ENCODE peak calls at places on chromosome 14, in six cellular contexts. D is heart left ventricle, N is breast epithelium, G is A549, H is Peyer's patch, I is stomach. K is an unnamed sample.

GRCh38 chr14:80787876-80788275 is 153.7 kb downstream of the CEP128 start:
- DNase-seq in D (no peak), N (no peak), G (no peak), H (no peak), I (no peak), K (no peak)

GRCh38 chr14:53942970-53943750 is 13.5 kb downstream of the BMP4 start:
- DNase-seq in D (no peak), N (no peak), G (no peak), H (no peak), I (no peak), K (no peak)

GRCh38 chr14:97866186-97866585 is 1069.0 kb downstream of the VRK1 start:
- DNase-seq in D (no peak), N (no peak), G (no peak), H (no peak), I (no peak), K (no peak)

GRCh38 chr14:66405158-66405557 is 81.0 kb upstream of the CCDC196 start:
- DNase-seq in D (no peak), N (no peak), G (no peak), H (no peak), I (no peak), K (no peak)

GRCh38 chr14:31964490-31964889 is 112.6 kb upstream of the ARHGAP5 start:
- DNase-seq in D (no peak), N (no peak), G (no peak), H (no peak), I (no peak), K (no peak)

GRCh38 chr14:58947816-58948440 is 240.5 kb upstream of the DAAM1 start:
- DNase-seq in D (no peak), N (no peak), G (no peak), H (no peak), I (no peak), K (no peak)

GRCh38 chr14:94341654-94342333 is 18.7 kb upstream of the SERPINA6 start:
- DNase-seq in D (no peak), N (no peak), G (no peak), H (no peak), I (no peak), K (no peak)

GRCh38 chr14:89578048-89578619 is 161.1 kb upstream of the FOXN3 start:
- DNase-seq in D (no peak), N (no peak), G (no peak), H (no peak), I (no peak), K (no peak)

GRCh38 chr14:41285193-41285748 is 321.4 kb upstream of the LRFN5 start:
- DNase-seq in D (peak), N (no peak), G (no peak), H (no peak), I (peak), K (no peak)

GRCh38 chr14:73591690-73592448 is at the start of gene ACOT4:
- DNase-seq in D (no peak), N (no peak), G (peak), H (peak), I (peak), K (peak)

GRCh38 chr14:23694085-23694975 is 58.2 kb downstream of the DHRS2 start:
- DNase-seq in D (peak), N (no peak), G (no peak), H (no peak), I (no peak), K (no peak)

GRCh38 chr14:90534091-90534837 is 137.4 kb downstream of the CALM1 start:
- DNase-seq in D (no peak), N (no peak), G (no peak), H (no peak), I (no peak), K (no peak)

GRCh38 chr14:64510825-64511679 is 6.5 kb downstream of the ZBTB1 start:
- DNase-seq in D (peak), N (peak), G (peak), H (no peak), I (peak), K (peak)

GRCh38 chr14:70648374-70648773 is 6.7 kb downstream of the TTC9 start:
- DNase-seq in D (peak), N (no peak), G (no peak), H (no peak), I (no peak), K (no peak)

GRCh38 chr14:94447986-94448808 is 4.4 kb downstream of the SERPINA11 start:
- DNase-seq in D (no peak), N (no peak), G (no peak), H (no peak), I (no peak), K (no peak)

GRCh38 chr14:89576132-89576923 is 159.3 kb upstream of the FOXN3 start:
- DNase-seq in D (no peak), N (no peak), G (no peak), H (no peak), I (no peak), K (no peak)

GRCh38 chr14:45169906-45170305 is 34.2 kb downstream of the FANCM start:
- DNase-seq in D (no peak), N (no peak), G (no peak), H (no peak), I (no peak), K (no peak)

GRCh38 chr14:65835501-65835900 is 423.0 kb downstream of the FUT8 start:
- DNase-seq in D (no peak), N (no peak), G (no peak), H (no peak), I (no peak), K (no peak)

GRCh38 chr14:49942090-49942489 is 49.2 kb downstream of the ARF6 start:
- DNase-seq in D (no peak), N (no peak), G (no peak), H (no peak), I (no peak), K (no peak)

GRCh38 chr14:32078030-32078793 is 1.1 kb downstream of the ARHGAP5 start:
- DNase-seq in D (peak), N (no peak), G (peak), H (peak), I (peak), K (no peak)

GRCh38 chr14:80996049-80996901 is 40.9 kb downstream of the TSHR start:
- DNase-seq in D (peak), N (no peak), G (peak), H (no peak), I (no peak), K (no peak)

GRCh38 chr14:99231181-99231849 is 40.7 kb downstream of the BCL11B start:
- DNase-seq in D (no peak), N (no peak), G (no peak), H (no peak), I (no peak), K (no peak)

GRCh38 chr14:24965934-24966593 is 83.9 kb downstream of the STXBP6 start:
- DNase-seq in D (peak), N (no peak), G (no peak), H (no peak), I (peak), K (no peak)

GRCh38 chr14:101031721-101032120 is 128.2 kb upstream of the RTL1 start:
- DNase-seq in D (no peak), N (peak), G (no peak), H (no peak), I (no peak), K (no peak)

GRCh38 chr14:76329150-76329881 is 46.6 kb upstream of the ESRRB start:
- DNase-seq in D (peak), N (no peak), G (no peak), H (no peak), I (no peak), K (no peak)

GRCh38 chr14:19771895-19772430 is 1.3 kb upstream of the OR4M1 start:
- DNase-seq in D (peak), N (no peak), G (no peak), H (no peak), I (no peak), K (no peak)

GRCh38 chr14:57058319-57058718 is 210.4 kb downstream of the EXOC5 start:
- DNase-seq in D (no peak), N (no peak), G (no peak), H (no peak), I (no peak), K (no peak)
- TF ChIP-seq CTCF in D (no peak), N (no peak), G (no peak), H (no peak), I (no peak), K (no peak)

DNA sequence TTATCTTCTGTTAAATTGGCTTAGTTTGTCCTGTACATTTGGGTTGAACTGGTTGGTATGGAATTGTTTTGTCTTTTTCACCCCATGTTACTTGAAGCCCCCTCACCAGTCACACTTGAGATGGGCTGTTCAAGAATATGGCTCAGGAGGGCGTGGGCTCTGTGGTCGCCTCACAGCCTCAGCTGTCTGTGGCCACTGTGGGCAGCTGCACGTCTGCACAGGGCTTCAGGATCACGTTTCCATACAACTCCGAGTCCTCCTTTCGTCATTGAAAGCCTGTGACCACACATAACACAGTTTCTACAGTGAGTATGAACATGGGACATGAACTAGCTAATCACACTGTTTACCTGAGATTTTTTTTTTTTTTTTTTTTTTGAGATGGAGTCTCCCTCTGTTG is 81.3 kb downstream of the MOK start:
- DNase-seq in D (no peak), N (no peak), G (no peak), H (no peak), I (no peak), K (no peak)
- TF ChIP-seq CTCF in D (no peak), N (no peak), G (no peak), H (no peak), I (no peak), K (no peak)

GRCh38 chr14:30597496-30597895 is 24.6 kb upstream of the SCFD1 start:
- DNase-seq in D (no peak), N (no peak), G (no peak), H (no peak), I (no peak), K (no peak)
- TF ChIP-seq CTCF in D (no peak), N (no peak), G (no peak), H (no peak), I (no peak), K (no peak)

GRCh38 chr14:62185078-62185477 is 422.9 kb downstream of the SNAPC1 start:
- DNase-seq in D (no peak), N (no peak), G (no peak), H (no peak), I (no peak), K (no peak)

GRCh38 chr14:62181591-62181990 is 419.4 kb downstream of the SNAPC1 start:
- DNase-seq in D (no peak), N (no peak), G (no peak), H (no peak), I (no peak), K (no peak)

DNA sequence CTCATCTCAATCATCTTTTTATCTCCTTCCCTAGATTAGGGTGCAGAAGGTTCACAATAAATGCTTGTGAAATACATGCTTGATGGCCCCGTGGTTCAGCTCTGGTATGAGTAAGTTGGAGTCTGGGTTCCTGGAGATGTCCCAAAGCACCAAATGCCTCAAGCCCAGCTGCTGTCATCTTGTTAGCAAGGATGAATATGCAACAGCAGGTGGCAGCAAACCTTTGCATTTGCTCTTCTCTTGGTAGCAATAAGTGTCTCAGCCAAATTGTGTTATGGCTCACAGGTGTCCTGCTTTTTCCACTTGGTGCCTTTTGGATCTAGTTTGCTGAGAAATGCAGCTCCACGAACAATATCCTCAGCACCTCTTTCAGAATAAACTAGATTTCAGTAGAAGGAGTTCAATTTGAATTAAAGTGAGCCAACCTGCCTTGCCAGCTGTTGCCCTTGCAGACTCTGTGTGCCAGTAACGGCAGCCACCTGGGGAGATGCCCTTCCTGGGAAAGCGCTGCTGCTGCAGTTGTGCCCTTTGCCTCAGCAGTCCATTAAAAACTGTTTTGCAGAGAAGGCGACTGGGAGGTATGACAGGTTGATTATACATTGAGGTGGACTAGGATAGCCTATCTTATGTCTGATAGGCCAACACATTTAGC is 417.3 kb downstream of the SNAPC1 start:
- DNase-seq in D (peak), N (no peak), G (peak), H (no peak), I (peak), K (no peak)
- TF ChIP-seq CTCF in D (peak), N (peak), G (peak), H (no peak), I (peak), K (no peak)